ENCODE peak calls at places on chromosomes 11 and 22, in four cellular contexts. One of them, this sample, is unnamed.

GRCh38 chr11:27518522-27518921 is 12.0 kb upstream of the LIN7C start:
- DNase-seq in B cell: no peak
- DNase-seq in kidney epithelial cell: no peak
- DNase-seq in neural crest cell: no peak
- DNase-seq in this sample: no peak

GRCh38 chr22:26763633-26764295 is 106.4 kb downstream of the MIAT start:
- DNase-seq in neural crest cell: no peak
- DNase-seq in kidney epithelial cell: no peak
- DNase-seq in B cell: no peak
- DNase-seq in this sample: no peak

GRCh38 chr11:102727890-102728289 is 3.1 kb upstream of the MMP8 start:
- DNase-seq in neural crest cell: no peak
- DNase-seq in B cell: no peak
- DNase-seq in kidney epithelial cell: no peak
- DNase-seq in this sample: no peak

GRCh38 chr11:6705905-6706535 is 22.9 kb upstream of the MRPL17 start:
- DNase-seq in B cell: peak
- DNase-seq in kidney epithelial cell: no peak
- DNase-seq in neural crest cell: peak
- DNase-seq in this sample: no peak

GRCh38 chr11:3781423-3781822 is 15.9 kb downstream of the NUP98 start:
- DNase-seq in kidney epithelial cell: no peak
- DNase-seq in B cell: no peak
- DNase-seq in neural crest cell: no peak
- DNase-seq in this sample: no peak

GRCh38 chr11:20002312-20003216 is 157.7 kb downstream of the DBX1 start:
- DNase-seq in kidney epithelial cell: peak
- DNase-seq in B cell: no peak
- DNase-seq in neural crest cell: no peak
- DNase-seq in this sample: no peak

GRCh38 chr11:122617297-122617696 is 38.2 kb upstream of the UBASH3B start:
- DNase-seq in neural crest cell: no peak
- DNase-seq in kidney epithelial cell: no peak
- DNase-seq in B cell: no peak
- DNase-seq in this sample: no peak

GRCh38 chr11:79809487-79809886 is 368.7 kb upstream of the TENM4 start:
- DNase-seq in B cell: no peak
- DNase-seq in neural crest cell: no peak
- DNase-seq in kidney epithelial cell: no peak
- DNase-seq in this sample: no peak

GRCh38 chr11:119405986-119406385 is 17.0 kb downstream of the THY1 start:
- DNase-seq in neural crest cell: no peak
- DNase-seq in B cell: no peak
- DNase-seq in kidney epithelial cell: no peak
- DNase-seq in this sample: no peak

GRCh38 chr11:55503449-55503848 is 50.8 kb upstream of the OR4C15 start:
- DNase-seq in kidney epithelial cell: no peak
- DNase-seq in neural crest cell: no peak
- DNase-seq in B cell: no peak
- DNase-seq in this sample: no peak

GRCh38 chr11:62854825-62855570 is 15.6 kb upstream of the WDR74 start:
- DNase-seq in kidney epithelial cell: no peak
- DNase-seq in B cell: no peak
- DNase-seq in neural crest cell: no peak
- DNase-seq in this sample: no peak

GRCh38 chr11:73085189-73085875 is 56.8 kb downstream of the FCHSD2 start:
- DNase-seq in B cell: peak
- DNase-seq in neural crest cell: no peak
- DNase-seq in kidney epithelial cell: peak
- DNase-seq in this sample: no peak

GRCh38 chr11:44125598-44125997 is 30.1 kb downstream of the EXT2 start:
- DNase-seq in B cell: no peak
- DNase-seq in neural crest cell: no peak
- DNase-seq in kidney epithelial cell: no peak
- DNase-seq in this sample: no peak

GRCh38 chr11:44116433-44116832 is 21.0 kb downstream of the EXT2 start:
- DNase-seq in B cell: no peak
- DNase-seq in neural crest cell: no peak
- DNase-seq in kidney epithelial cell: no peak
- DNase-seq in this sample: no peak

GRCh38 chr11:44120169-44120568 is 24.7 kb downstream of the EXT2 start:
- DNase-seq in B cell: no peak
- DNase-seq in neural crest cell: no peak
- DNase-seq in kidney epithelial cell: no peak
- DNase-seq in this sample: no peak
- TF ChIP-seq CTCF in B cell: no peak
- TF ChIP-seq CTCF in neural crest cell: peak
- TF ChIP-seq CTCF in kidney epithelial cell: peak
- TF ChIP-seq CTCF in this sample: no peak

DNA sequence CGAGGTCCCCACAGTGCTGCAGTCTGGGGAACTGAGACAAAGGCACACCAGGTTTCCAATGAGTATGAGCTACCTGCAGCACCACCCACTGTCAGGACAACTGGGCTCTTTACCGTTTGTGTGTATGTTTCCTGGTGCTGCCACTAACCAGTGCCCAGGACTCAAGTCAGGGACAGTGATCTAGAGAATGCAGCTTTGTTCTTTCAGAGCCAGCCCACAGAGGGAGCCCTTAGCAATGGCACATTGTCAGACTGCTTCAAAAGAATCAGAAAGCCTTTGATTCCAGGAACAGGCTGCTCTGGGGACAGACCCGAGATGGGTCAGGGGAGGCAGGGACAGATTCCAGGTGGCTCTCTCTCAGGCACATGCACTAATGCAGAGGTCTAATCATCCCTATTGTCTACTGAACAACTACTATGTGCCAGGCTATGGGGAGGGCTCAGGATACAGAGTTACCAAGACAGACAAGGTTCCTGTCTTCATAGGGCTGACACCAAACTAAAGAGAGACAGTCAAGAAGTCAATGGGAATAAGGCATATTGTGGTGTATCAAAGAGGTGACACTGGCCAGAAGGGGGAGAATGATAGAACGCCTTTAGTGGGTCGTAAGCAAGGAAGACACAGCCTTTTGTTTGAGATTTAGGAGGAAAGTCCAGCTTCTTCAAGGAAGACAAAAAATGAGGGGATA is 103.7 kb downstream of the VPREB1 start:
- DNase-seq in B cell: no peak
- DNase-seq in neural crest cell: peak
- DNase-seq in kidney epithelial cell: no peak
- DNase-seq in this sample: no peak
- TF ChIP-seq CTCF in B cell: peak
- TF ChIP-seq CTCF in neural crest cell: peak
- TF ChIP-seq CTCF in kidney epithelial cell: peak
- TF ChIP-seq CTCF in this sample: no peak

DNA sequence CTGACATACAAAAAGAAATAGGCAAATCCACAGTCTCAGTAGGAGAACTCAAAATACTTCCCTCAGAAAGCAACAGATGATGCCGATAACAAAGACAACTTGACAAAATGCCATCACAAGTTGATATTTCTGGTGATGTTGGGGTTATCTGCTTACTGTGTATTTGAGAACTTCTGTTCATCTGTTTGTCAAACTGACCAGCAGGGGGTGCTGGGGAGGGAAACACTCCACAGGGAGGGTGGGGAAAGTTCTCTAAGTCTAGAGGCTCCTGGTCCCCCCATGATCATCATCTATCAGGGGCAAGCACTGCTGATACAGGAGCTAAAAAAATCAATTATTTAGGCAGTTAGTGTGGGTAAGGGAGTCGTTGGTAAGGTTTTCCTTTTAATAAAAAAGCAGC is 19.2 kb downstream of the GLYATL1 start:
- DNase-seq in B cell: peak
- DNase-seq in neural crest cell: no peak
- DNase-seq in kidney epithelial cell: no peak
- DNase-seq in this sample: no peak
- TF ChIP-seq CTCF in B cell: peak
- TF ChIP-seq CTCF in neural crest cell: peak
- TF ChIP-seq CTCF in kidney epithelial cell: peak
- TF ChIP-seq CTCF in this sample: no peak

DNA sequence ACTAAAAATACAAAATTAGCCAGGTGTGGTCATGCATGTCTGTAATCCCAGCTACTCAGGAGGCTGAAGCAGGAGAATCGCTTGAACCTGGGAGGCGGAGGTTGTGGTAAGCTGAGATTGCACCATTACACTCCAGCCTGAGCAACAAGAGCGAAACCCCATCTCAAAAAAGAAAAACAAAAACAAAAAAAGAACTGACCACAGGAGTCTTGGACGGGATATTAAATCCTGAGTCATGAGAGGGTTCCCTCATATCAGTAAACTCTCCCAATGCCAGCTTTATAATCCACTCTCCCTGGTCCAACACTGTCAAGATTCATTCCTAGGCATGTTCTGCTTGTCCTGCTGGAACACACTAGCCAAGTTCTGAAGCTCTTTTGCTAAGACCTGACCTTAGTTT is 61.5 kb upstream of the EP300 start:
- DNase-seq in kidney epithelial cell: no peak
- DNase-seq in B cell: no peak
- DNase-seq in neural crest cell: no peak
- DNase-seq in this sample: no peak
- TF ChIP-seq CTCF in kidney epithelial cell: no peak
- TF ChIP-seq CTCF in B cell: no peak
- TF ChIP-seq CTCF in neural crest cell: no peak
- TF ChIP-seq CTCF in this sample: no peak

GRCh38 chr11:60658409-60658808 is 41.0 kb upstream of the MS4A8 start:
- DNase-seq in B cell: no peak
- DNase-seq in neural crest cell: no peak
- DNase-seq in kidney epithelial cell: no peak
- DNase-seq in this sample: no peak

GRCh38 chr11:60657880-60658279 is 41.5 kb upstream of the MS4A8 start:
- DNase-seq in kidney epithelial cell: no peak
- DNase-seq in B cell: no peak
- DNase-seq in neural crest cell: no peak
- DNase-seq in this sample: no peak
- TF ChIP-seq CTCF in kidney epithelial cell: no peak
- TF ChIP-seq CTCF in B cell: no peak
- TF ChIP-seq CTCF in neural crest cell: no peak
- TF ChIP-seq CTCF in this sample: no peak

This sample was measured in coronary artery.